ENCODE peak calls at places on chromosomes 5 and 9, in four cellular contexts. E is tibial artery, Y is foreskin fibroblast, C is H7. F is an unnamed sample.

GRCh38 chr9:125407432-125407973 is 145.9 kb downstream of the GAPVD1 start:
- DNase-seq in E (no peak), Y (no peak), C (no peak), F (no peak)

GRCh38 chr9:96436063-96436455 is 13.9 kb upstream of the HABP4 start:
- DNase-seq in E (no peak), Y (no peak), C (no peak), F (no peak)

GRCh38 chr5:157026789-157027424 is 32.0 kb downstream of the HAVCR1 start:
- DNase-seq in E (no peak), Y (no peak), C (peak; percentile 73), F (no peak)

GRCh38 chr9:84557751-84558150 is 111.8 kb upstream of the NTRK2 start:
- DNase-seq in E (no peak), Y (no peak), C (no peak), F (no peak)

GRCh38 chr5:156942064-156942463 is 21.0 kb downstream of the TIMD4 start:
- DNase-seq in E (no peak), Y (no peak), C (peak; percentile 33), F (no peak)

GRCh38 chr5:67063791-67064190 is 132.8 kb downstream of the CD180 start:
- DNase-seq in E (no peak), Y (peak; percentile 10), C (no peak), F (peak; percentile 43)

GRCh38 chr5:96265487-96265886 is 167.6 kb downstream of the PCSK1 start:
- DNase-seq in E (no peak), Y (no peak), C (no peak), F (no peak)

GRCh38 chr5:142922223-142922952 is 152.2 kb downstream of the ARHGAP26 start:
- DNase-seq in E (no peak), Y (peak; percentile 13), C (peak; percentile 32), F (no peak)

GRCh38 chr9:136799079-136799853 is 3.1 kb downstream of the CCDC183 start:
- DNase-seq in E (no peak), Y (no peak), C (no peak), F (no peak)

GRCh38 chr5:618450-618849 is 6.3 kb downstream of the CEP72 start:
- DNase-seq in E (peak; percentile 29), Y (no peak), C (no peak), F (no peak)

GRCh38 chr5:139150359-139150999 is 47.7 kb downstream of the SIL1 start:
- DNase-seq in E (no peak), Y (no peak), C (no peak), F (no peak)

GRCh38 chr5:143776951-143777350 is 35.0 kb upstream of the HMHB1 start:
- DNase-seq in E (no peak), Y (no peak), C (no peak), F (no peak)

GRCh38 chr5:120139039-120139438 is 325.1 kb upstream of the PRR16 start:
- DNase-seq in E (no peak), Y (peak; percentile 93), C (no peak), F (peak; percentile 93)

GRCh38 chr5:8399471-8399870 is 530.5 kb downstream of the MTRR start:
- DNase-seq in E (no peak), Y (no peak), C (no peak), F (no peak)

GRCh38 chr9:123421801-123422455 is 65.9 kb downstream of the CRB2 start:
- DNase-seq in E (peak; percentile 27), Y (no peak), C (no peak), F (no peak)

GRCh38 chr5:147187163-147187562 is 47.7 kb upstream of the STK32A start:
- DNase-seq in E (no peak), Y (no peak), C (no peak), F (no peak)

GRCh38 chr9:81623778-81624177 is 65.6 kb downstream of the TLE1 start:
- DNase-seq in E (no peak), Y (no peak), C (no peak), F (no peak)

GRCh38 chr5:180364306-180364856 is 11.2 kb upstream of the GFPT2 start:
- DNase-seq in E (no peak), Y (no peak), C (no peak), F (no peak)

GRCh38 chr9:17744786-17745185 is 165.9 kb downstream of the SH3GL2 start:
- DNase-seq in E (no peak), Y (no peak), C (peak; percentile 56), F (no peak)

GRCh38 chr9:74824654-74825053 is 63.1 kb downstream of the TRPM6 start:
- DNase-seq in E (no peak), Y (peak; percentile 23), C (no peak), F (peak; percentile 91)

GRCh38 chr5:32707394-32707997 is 3.6 kb upstream of the NPR3 start:
- DNase-seq in E (no peak), Y (no peak), C (peak; percentile 60), F (no peak)

GRCh38 chr5:179166171-179166885 is 106.2 kb downstream of the ZNF354C start:
- DNase-seq in E (peak; percentile 64), Y (no peak), C (no peak), F (no peak)

GRCh38 chr5:4720831-4721230 is 419.3 kb upstream of the ADAMTS16 start:
- DNase-seq in E (no peak), Y (no peak), C (no peak), F (no peak)

GRCh38 chr5:67248703-67249589 is 52.3 kb upstream of the CD180 start:
- DNase-seq in E (peak; percentile 65), Y (no peak), C (no peak), F (no peak)

GRCh38 chr5:126523818-126524522 is 71.0 kb downstream of the ALDH7A1 start:
- DNase-seq in E (no peak), Y (no peak), C (no peak), F (no peak)

GRCh38 chr5:568809-569208 is 43.3 kb upstream of the CEP72 start:
- DNase-seq in E (no peak), Y (no peak), C (peak; percentile 37), F (no peak)

GRCh38 chr5:1204693-1205242 is 3.4 kb downstream of the SLC6A19 start:
- DNase-seq in E (no peak), Y (peak; percentile 21), C (peak; percentile 87), F (no peak)

GRCh38 chr9:3507395-3508077 is 18.3 kb downstream of the RFX3 start:
- DNase-seq in E (no peak), Y (no peak), C (no peak), F (no peak)

GRCh38 chr5:173229966-173230740 is 4.9 kb downstream of the NKX2-5 start:
- DNase-seq in E (peak; percentile 55), Y (no peak), C (peak; percentile 69), F (no peak)
- H3K4me3 ChIP-seq in E (no peak overlapping the region), Y (no peak overlapping the region), C (no peak overlapping the region), F (no peak overlapping the region)

GRCh38 chr5:122153774-122154173 is 24.4 kb downstream of the ZNF474 start:
- DNase-seq in E (no peak), Y (no peak), C (no peak), F (no peak)

GRCh38 chr5:122154491-122154890 is 25.1 kb downstream of the ZNF474 start:
- DNase-seq in E (no peak), Y (peak; percentile 32), C (no peak), F (no peak)

GRCh38 chr5:122153230-122153629 is 23.9 kb downstream of the ZNF474 start:
- DNase-seq in E (no peak), Y (no peak), C (no peak), F (no peak)

GRCh38 chr5:122151640-122152039 is 22.3 kb downstream of the ZNF474 start:
- DNase-seq in E (no peak), Y (no peak), C (no peak), F (peak; percentile 66)

GRCh38 chr5:122152266-122152900 is 23.0 kb downstream of the ZNF474 start:
- DNase-seq in E (peak; percentile 68), Y (no peak), C (no peak), F (no peak)
- H3K4me3 ChIP-seq in E (no peak overlapping the region), Y (no peak overlapping the region), C (no peak overlapping the region), F (no peak overlapping the region)

DNA sequence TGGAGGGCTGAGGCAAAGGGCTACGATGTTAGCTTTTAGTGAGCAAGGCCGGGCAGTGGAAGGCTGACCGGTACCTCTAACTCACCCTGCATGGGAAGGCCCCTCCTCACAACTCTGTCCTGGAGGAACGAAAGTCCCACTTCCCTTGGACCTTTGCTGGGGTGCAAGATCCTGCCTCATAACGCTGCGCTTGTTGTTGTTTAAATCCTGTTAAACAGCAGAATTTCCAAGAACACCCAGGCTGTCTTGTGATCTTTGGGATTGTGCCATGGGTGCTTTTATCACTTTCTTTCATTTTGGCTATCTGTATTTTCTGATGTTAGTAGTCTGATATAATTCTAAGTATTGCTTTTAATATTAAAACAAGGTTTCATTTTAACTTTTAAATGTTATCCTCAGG is 75.2 kb downstream of the NREP start:
- DNase-seq in E (no peak), Y (no peak), C (no peak), F (no peak)
- H3K4me3 ChIP-seq in E (peak overlapping the region; percentile 20), Y (no peak overlapping the region), C (no peak overlapping the region), F (no peak overlapping the region)

GRCh38 chr5:109805472-109805871 is 115.7 kb downstream of the MAN2A1 start:
- DNase-seq in E (no peak), Y (peak; percentile 3), C (peak; percentile 2), F (no peak)
- H3K4me3 ChIP-seq in E (no peak overlapping the region), Y (no peak overlapping the region), C (no peak overlapping the region), F (no peak overlapping the region)

GRCh38 chr9:79812507-79813261 is 240.9 kb downstream of the TLE4 start:
- DNase-seq in E (no peak), Y (no peak), C (no peak), F (no peak)

GRCh38 chr9:79809477-79809876 is 237.7 kb downstream of the TLE4 start:
- DNase-seq in E (no peak), Y (no peak), C (no peak), F (no peak)

GRCh38 chr9:79813262-79813646 is 241.5 kb downstream of the TLE4 start:
- DNase-seq in E (no peak), Y (no peak), C (no peak), F (no peak)

GRCh38 chr9:79809931-79810330 is 238.2 kb downstream of the TLE4 start:
- DNase-seq in E (no peak), Y (peak; percentile 62), C (no peak), F (peak; percentile 56)

GRCh38 chr9:79812099-79812498 is 240.3 kb downstream of the TLE4 start:
- DNase-seq in E (no peak), Y (no peak), C (no peak), F (no peak)
- H3K4me3 ChIP-seq in E (no peak overlapping the region), Y (no peak overlapping the region), C (no peak overlapping the region), F (no peak overlapping the region)

DNA sequence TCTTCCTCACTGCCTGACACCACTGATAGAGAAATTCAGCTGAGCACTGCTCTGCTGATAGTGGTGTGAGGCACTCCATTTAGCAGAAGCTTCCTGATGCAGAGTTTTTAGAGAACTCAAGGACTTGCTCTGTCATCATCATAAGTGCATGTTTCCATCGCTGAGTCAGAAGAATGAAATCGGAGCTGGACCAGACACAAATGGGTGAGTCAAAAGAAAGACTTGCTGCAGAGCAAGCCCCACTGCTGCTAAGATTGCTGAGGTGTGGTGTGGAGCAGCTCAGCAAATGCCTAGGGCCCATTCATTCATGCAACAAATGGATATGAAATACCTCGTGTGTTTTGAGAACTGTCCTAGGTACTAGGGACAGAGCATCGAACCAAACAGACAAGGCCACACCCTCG is 410.2 kb upstream of the SLC30A5 start:
- DNase-seq in E (no peak), Y (peak; percentile 95), C (no peak), F (peak; percentile 95)
- H3K4me3 ChIP-seq in E (no peak overlapping the region), Y (no peak overlapping the region), C (no peak overlapping the region), F (no peak overlapping the region)

DNA sequence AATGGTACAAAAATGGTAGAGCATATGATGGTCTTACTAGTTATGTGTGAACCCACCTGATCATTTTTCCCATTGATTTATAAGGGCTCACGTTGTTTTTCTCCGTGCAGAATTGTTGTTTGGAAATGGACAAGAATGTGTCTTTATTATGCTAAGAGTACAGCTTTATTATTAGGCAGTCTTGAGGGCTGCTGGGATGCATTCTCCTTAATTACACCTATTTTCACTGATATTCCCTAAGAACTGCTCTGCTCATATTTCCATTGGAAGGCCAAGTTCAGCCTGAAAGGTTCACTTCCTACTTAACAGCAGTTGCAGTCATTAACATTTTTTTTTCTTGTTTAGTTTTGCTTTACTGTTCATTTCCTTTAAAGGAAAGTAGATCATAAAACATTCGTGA is 602.5 kb upstream of the ZNF608 start:
- DNase-seq in E (no peak), Y (no peak), C (no peak), F (no peak)
- H3K4me3 ChIP-seq in E (no peak overlapping the region), Y (no peak overlapping the region), C (no peak overlapping the region), F (no peak overlapping the region)

F was measured in skeletal muscle cell.